ENCODE peak calls at places on chromosomes 3 and 15, in six cellular contexts. B, V, A, O, Z and H are unnamed samples.

GRCh38 chr15:101578443-101578894 is 73.7 kb downstream of the TM2D3 start:
- DNase-seq in A (peak), O (peak), V (peak), B (peak), Z (peak), H (peak)

GRCh38 chr15:35304389-35304788 is 219.3 kb upstream of the NANOGP8 start:
- DNase-seq in Z (no peak), B (no peak), V (no peak), A (no peak), O (no peak), H (peak)

GRCh38 chr3:99700637-99701268 is 62.4 kb downstream of the COL8A1 start:
- DNase-seq in A (no peak), V (no peak), B (no peak), O (no peak), Z (peak), H (peak)

GRCh38 chr15:82570721-82571519 is 30.7 kb upstream of the RPS17 start:
- DNase-seq in O (peak), B (no peak), Z (peak), V (no peak), A (no peak), H (no peak)

GRCh38 chr3:14122301-14122700 is 2.4 kb downstream of the CHCHD4 start:
- DNase-seq in B (no peak), A (no peak), Z (no peak), V (no peak), O (no peak), H (no peak)

GRCh38 chr3:14486460-14486859 is 53.7 kb downstream of the GRIP2 start:
- DNase-seq in V (no peak), O (no peak), Z (no peak), A (no peak), B (peak), H (no peak)

GRCh38 chr3:152915695-152916094 is 80.8 kb downstream of the P2RY1 start:
- DNase-seq in Z (no peak), O (no peak), V (peak), B (no peak), A (no peak), H (no peak)

GRCh38 chr3:129689036-129689435 is 82.6 kb upstream of the PLXND1 start:
- DNase-seq in A (no peak), V (no peak), B (no peak), Z (no peak), O (no peak), H (no peak)

GRCh38 chr3:32290619-32291018 is 52.1 kb downstream of the CMTM8 start:
- DNase-seq in O (no peak), V (no peak), B (no peak), Z (no peak), A (no peak), H (no peak)

GRCh38 chr15:82960766-82961165 is 8.2 kb upstream of the HOMER2 start:
- DNase-seq in A (no peak), V (no peak), Z (no peak), O (no peak), B (no peak), H (no peak)

GRCh38 chr15:59224474-59224873 is 17.8 kb downstream of the LDHAL6B start:
- DNase-seq in B (peak), O (no peak), Z (no peak), V (peak), A (no peak), H (no peak)

GRCh38 chr3:141421639-141422319 is 53.5 kb downstream of the ZBTB38 start:
- DNase-seq in V (no peak), B (no peak), O (no peak), A (no peak), Z (peak), H (peak)

GRCh38 chr3:50554553-50554952 is 13.0 kb downstream of the C3orf18 start:
- DNase-seq in Z (no peak), O (no peak), B (no peak), A (no peak), V (no peak), H (no peak)

GRCh38 chr3:194824676-194825075 is 139.0 kb downstream of the FAM43A start:
- DNase-seq in O (no peak), B (no peak), Z (peak), V (no peak), A (no peak), H (no peak)

GRCh38 chr15:66023322-66023972 is 154.2 kb downstream of the RAB11A start:
- DNase-seq in Z (no peak), A (no peak), V (no peak), B (no peak), O (no peak), H (no peak)

GRCh38 chr15:98124576-98124975 is 164.1 kb downstream of the ARRDC4 start:
- DNase-seq in O (no peak), B (no peak), V (no peak), A (no peak), Z (peak), H (no peak)

GRCh38 chr3:167287308-167287707 is 92.8 kb downstream of the ZBBX start:
- DNase-seq in B (no peak), O (no peak), A (no peak), V (no peak), Z (no peak), H (no peak)

GRCh38 chr3:49161808-49162530 is 4.2 kb downstream of the CCDC71 start:
- DNase-seq in O (no peak), A (no peak), V (no peak), Z (no peak), B (no peak), H (no peak)

GRCh38 chr3:28544236-28544635 is 195.6 kb upstream of the AZI2 start:
- DNase-seq in B (no peak), A (no peak), O (no peak), Z (no peak), V (no peak), H (no peak)

GRCh38 chr15:59953392-59953883 is 50.7 kb upstream of the FOXB1 start:
- DNase-seq in V (peak), A (no peak), B (no peak), Z (no peak), O (no peak), H (no peak)

GRCh38 chr3:137554242-137554641 is 209.9 kb upstream of the SOX14 start:
- DNase-seq in O (no peak), A (no peak), B (no peak), V (no peak), Z (no peak), H (no peak)

GRCh38 chr3:102235679-102236078 is 199.1 kb upstream of the ZPLD1 start:
- DNase-seq in Z (peak), O (peak), B (no peak), V (peak), A (no peak), H (no peak)

GRCh38 chr15:29115093-29115991 is 154.3 kb downstream of the NSMCE3 start:
- DNase-seq in A (no peak), B (no peak), O (peak), Z (no peak), V (peak), H (no peak)

GRCh38 chr3:51982352-51982837 is 940 bp upstream of the ACY1 start:
- DNase-seq in A (peak), B (no peak), Z (no peak), V (peak), O (peak), H (no peak)

GRCh38 chr15:99475754-99476412 is 89.9 kb upstream of the MEF2A start:
- DNase-seq in V (no peak), B (no peak), Z (no peak), O (no peak), A (no peak), H (no peak)

GRCh38 chr3:152961323-152961722 is 126.4 kb downstream of the P2RY1 start:
- DNase-seq in V (peak), Z (peak), O (no peak), A (peak), B (no peak), H (peak)

GRCh38 chr15:88388702-88389101 is 78.5 kb downstream of the MRPL46 start:
- DNase-seq in A (no peak), V (peak), B (no peak), O (no peak), Z (no peak), H (no peak)

GRCh38 chr3:189324538-189325138 is 152.9 kb downstream of the TPRG1 start:
- DNase-seq in A (peak), Z (peak), V (peak), B (no peak), O (no peak), H (peak)

GRCh38 chr3:39106281-39107055 is 959 bp downstream of the GORASP1 start:
- DNase-seq in Z (peak), B (no peak), A (no peak), V (peak), O (peak), H (peak)

GRCh38 chr3:182618981-182619591 is 174.2 kb upstream of the ATP11B start:
- DNase-seq in A (peak), V (no peak), Z (no peak), O (no peak), B (no peak), H (peak)

GRCh38 chr3:131361464-131362421 is 19.8 kb upstream of the NUDT16 start:
- DNase-seq in V (peak), B (peak), Z (peak), O (peak), A (peak), H (peak)

GRCh38 chr3:17820275-17820674 is 77.8 kb upstream of the TBC1D5 start:
- DNase-seq in O (no peak), A (no peak), Z (no peak), B (no peak), V (no peak), H (peak)

GRCh38 chr15:52805351-52806283 is 15.5 kb upstream of the ONECUT1 start:
- DNase-seq in Z (no peak), V (no peak), A (no peak), B (no peak), O (peak), H (no peak)
- TF ChIP-seq CTCF in Z (peak), V (no peak), A (no peak), B (no peak), O (peak), H (no peak)

GRCh38 chr3:71510485-71510884 is 73.0 kb downstream of the FOXP1 start:
- DNase-seq in Z (peak), V (peak), O (no peak), B (no peak), A (no peak), H (peak)
- TF ChIP-seq CTCF in Z (peak), V (peak), O (no peak), B (no peak), A (no peak), H (peak)

DNA sequence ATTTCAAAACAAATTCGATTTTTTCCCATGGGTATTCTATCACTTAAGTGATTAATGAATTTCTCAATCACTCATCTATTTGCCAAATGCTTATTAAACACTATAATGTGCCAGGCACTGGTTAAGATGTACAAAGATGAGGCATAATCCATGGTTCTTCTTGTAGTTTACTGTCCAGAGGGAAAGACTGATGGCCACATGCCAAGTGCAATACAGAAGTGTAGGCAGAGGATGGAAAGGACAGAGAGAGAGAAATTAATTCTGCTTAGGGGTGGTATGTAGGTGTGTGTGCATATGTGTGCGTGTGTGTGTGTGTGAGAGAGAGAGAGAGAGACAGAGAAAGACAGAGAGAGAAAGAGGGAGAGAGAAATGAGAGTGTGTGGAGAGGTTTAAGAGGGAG is 120.8 kb upstream of the CCNL1 start:
- DNase-seq in Z (peak), A (no peak), V (no peak), B (no peak), O (no peak), H (no peak)
- TF ChIP-seq CTCF in Z (no peak), A (no peak), V (no peak), B (no peak), O (no peak), H (no peak)

GRCh38 chr15:84865074-84865569 is 19.3 kb upstream of the SLC28A1 start:
- DNase-seq in V (no peak), Z (no peak), A (no peak), O (no peak), B (no peak), H (no peak)

GRCh38 chr15:84864429-84864795 is 20.1 kb upstream of the SLC28A1 start:
- DNase-seq in V (no peak), Z (no peak), O (no peak), B (no peak), A (no peak), H (no peak)

GRCh38 chr15:84862214-84862975 is 22.1 kb upstream of the SLC28A1 start:
- DNase-seq in B (no peak), A (no peak), O (no peak), V (no peak), Z (no peak), H (no peak)

GRCh38 chr15:84859651-84860050 is 24.8 kb upstream of the SLC28A1 start:
- DNase-seq in O (no peak), A (no peak), V (no peak), Z (no peak), B (no peak), H (no peak)

GRCh38 chr15:84863480-84864428 is 20.7 kb upstream of the SLC28A1 start:
- DNase-seq in A (no peak), Z (peak), V (no peak), B (no peak), O (no peak), H (peak)
- TF ChIP-seq CTCF in A (no peak), Z (peak), V (no peak), B (no peak), O (peak), H (peak)

DNA sequence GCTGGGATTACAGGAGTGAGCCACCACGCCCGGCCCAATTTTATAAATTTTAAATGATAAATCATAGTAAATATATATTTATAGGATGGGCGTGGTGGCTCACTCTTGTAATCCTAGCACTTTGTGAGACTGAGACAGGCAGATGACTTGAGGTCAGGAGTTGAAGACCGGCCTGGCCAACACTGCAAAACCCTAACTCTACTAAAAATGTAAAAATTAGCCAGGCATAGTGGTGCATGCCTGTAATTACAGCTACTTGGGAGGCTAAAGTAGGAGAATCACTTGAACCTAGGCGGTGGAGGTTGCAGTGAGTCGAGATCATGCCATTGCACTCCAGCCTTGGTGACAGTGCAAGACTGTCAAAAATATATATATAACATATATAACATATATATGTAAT is 26.4 kb downstream of the MFN1 start:
- DNase-seq in B (no peak), Z (no peak), A (no peak), O (no peak), V (no peak), H (no peak)
- TF ChIP-seq CTCF in B (no peak), Z (no peak), A (no peak), O (peak), V (no peak), H (no peak)

GRCh38 chr3:133439563-133439962 is 39.7 kb downstream of the BFSP2 start:
- DNase-seq in B (no peak), Z (no peak), O (no peak), V (no peak), A (no peak), H (no peak)

GRCh38 chr3:133440652-133441051 is 40.8 kb downstream of the BFSP2 start:
- DNase-seq in O (no peak), B (no peak), Z (no peak), A (no peak), V (no peak), H (no peak)

GRCh38 chr3:133441867-133442270 is 42.0 kb downstream of the BFSP2 start:
- DNase-seq in O (no peak), V (no peak), Z (no peak), A (no peak), B (no peak), H (peak)

GRCh38 chr3:133442518-133442917 is 42.7 kb downstream of the BFSP2 start:
- DNase-seq in V (no peak), O (no peak), Z (no peak), A (no peak), B (no peak), H (no peak)

GRCh38 chr3:133437391-133438093 is 37.7 kb downstream of the BFSP2 start:
- DNase-seq in Z (peak), B (no peak), O (no peak), V (no peak), A (no peak), H (no peak)
- TF ChIP-seq CTCF in Z (peak), B (no peak), O (no peak), V (peak), A (peak), H (no peak)

GRCh38 chr3:115085197-115085865 is 61.8 kb downstream of the ZBTB20 start:
- DNase-seq in V (no peak), B (no peak), Z (peak), O (no peak), A (no peak), H (no peak)
- TF ChIP-seq CTCF in V (no peak), B (no peak), Z (peak), O (peak), A (no peak), H (peak)

GRCh38 chr3:58637509-58637908 is 29.1 kb downstream of the FAM3D start:
- DNase-seq in A (no peak), V (no peak), B (no peak), Z (no peak), O (no peak), H (no peak)

GRCh38 chr3:58633157-58633865 is 33.3 kb downstream of the FAM3D start:
- DNase-seq in Z (no peak), B (no peak), V (peak), O (no peak), A (no peak), H (no peak)

GRCh38 chr3:58638586-58638985 is 28.0 kb downstream of the FAM3D start:
- DNase-seq in A (no peak), B (no peak), Z (no peak), V (no peak), O (no peak), H (no peak)

GRCh38 chr3:58639001-58639400 is 27.6 kb downstream of the FAM3D start:
- DNase-seq in O (no peak), B (no peak), V (no peak), Z (no peak), A (no peak), H (no peak)

DNA sequence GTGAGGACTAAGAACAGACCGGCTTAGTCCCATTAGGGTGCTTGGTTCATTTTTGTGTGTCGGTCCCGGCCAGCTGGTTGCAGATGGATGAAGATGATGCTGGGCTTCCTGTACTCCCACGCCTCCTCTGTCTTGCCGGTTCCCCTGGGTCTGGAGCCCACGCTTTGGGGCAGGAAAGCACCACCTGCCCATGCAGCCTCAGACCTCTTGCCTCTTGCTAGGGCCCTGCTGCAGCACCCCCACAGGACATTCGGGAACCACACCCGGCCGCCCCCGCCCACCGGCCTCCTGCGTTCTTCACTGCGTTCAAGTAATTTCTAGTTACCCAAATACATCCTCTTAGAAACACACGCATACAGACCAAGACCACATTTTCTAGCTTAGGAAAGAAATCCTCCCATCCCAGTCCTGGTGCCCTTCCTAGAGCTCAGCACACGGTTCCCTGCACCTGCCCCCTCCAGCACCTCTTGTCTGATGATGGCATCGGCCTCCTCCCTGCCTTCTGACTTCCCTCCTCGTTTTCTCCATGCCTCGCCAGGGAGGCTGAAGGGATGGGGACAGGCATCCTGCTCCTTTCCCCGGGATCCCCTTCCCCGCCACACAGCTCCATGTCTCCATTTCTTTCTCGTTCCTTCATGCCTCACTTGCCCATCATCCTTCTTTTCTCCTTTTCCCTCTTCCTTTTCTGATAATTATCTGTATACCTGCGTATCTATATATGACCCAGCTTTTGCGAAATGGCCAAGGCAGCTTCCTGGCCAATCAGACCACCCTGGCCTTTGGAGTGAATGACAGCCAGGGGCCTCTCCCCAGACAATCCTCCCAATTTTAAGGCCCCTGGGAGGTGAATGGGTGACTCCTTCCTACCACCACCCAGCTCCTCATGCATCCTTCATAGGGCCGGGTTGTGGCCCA is 30.9 kb downstream of the FAM3D start:
- DNase-seq in A (no peak), V (no peak), Z (no peak), B (no peak), O (peak), H (no peak)
- TF ChIP-seq CTCF in A (no peak), V (no peak), Z (no peak), B (no peak), O (no peak), H (no peak)

GRCh38 chr3:77506384-77506783 is 466.5 kb downstream of the ROBO2 start:
- DNase-seq in Z (no peak), B (no peak), A (no peak), V (no peak), O (no peak), H (no peak)
- TF ChIP-seq CTCF in Z (no peak), B (no peak), A (no peak), V (no peak), O (peak), H (no peak)

GRCh38 chr15:31377030-31377429 is 50.4 kb downstream of the KLF13 start:
- DNase-seq in Z (no peak), A (no peak), B (no peak), V (peak), O (no peak), H (no peak)
- TF ChIP-seq CTCF in Z (no peak), A (no peak), B (no peak), V (no peak), O (peak), H (no peak)